ENCODE peak calls at places on chromosomes 7 and 10, in four cellular contexts. L is left colon, E is cardiac septum, O is neural progenitor cell. W is an unnamed sample.

GRCh38 chr7:72539702-72540101 is 127.6 kb upstream of the CALN1 start:
- DNase-seq in O (no peak), E (no peak), L (no peak), W (no peak)

GRCh38 chr10:11225935-11226334 is 208.3 kb downstream of the CELF2 start:
- DNase-seq in E (no peak), L (peak; percentile 58), O (no peak), W (no peak)

GRCh38 chr10:105024184-105024583 is 383.1 kb downstream of the SORCS3 start:
- DNase-seq in E (no peak), L (no peak), O (peak; percentile 18), W (no peak)

GRCh38 chr7:7772385-7772784 is 54.0 kb upstream of the RPA3 start:
- DNase-seq in L (no peak), E (no peak), O (no peak), W (no peak)

GRCh38 chr7:159067870-159068787 is 76.5 kb downstream of the VIPR2 start:
- DNase-seq in E (peak; percentile 79), O (no peak), L (peak; percentile 28), W (peak; percentile 69)

GRCh38 chr10:33459597-33459996 is 125.1 kb upstream of the NRP1 start:
- DNase-seq in E (no peak), L (no peak), O (no peak), W (no peak)

GRCh38 chr10:44193567-44194220 is 191.2 kb downstream of the CXCL12 start:
- DNase-seq in L (no peak), E (no peak), O (no peak), W (no peak)

GRCh38 chr10:123998197-123999141 is 94.9 kb downstream of the CHST15 start:
- DNase-seq in E (no peak), O (no peak), L (no peak), W (peak; percentile 71)

GRCh38 chr10:66964946-66965345 is 39.1 kb downstream of the LRRTM3 start:
- DNase-seq in O (peak; percentile 35), E (no peak), L (no peak), W (no peak)

GRCh38 chr10:76119515-76119914 is 688.1 kb downstream of the LRMDA start:
- DNase-seq in O (no peak), L (no peak), E (no peak), W (no peak)

GRCh38 chr10:125117941-125118630 is 42.3 kb downstream of the CTBP2 start:
- DNase-seq in O (no peak), L (peak; percentile 55), E (no peak), W (no peak)

GRCh38 chr10:12372846-12373245 is 23.5 kb downstream of the CAMK1D start:
- DNase-seq in O (no peak), L (no peak), E (peak; percentile 9), W (no peak)

W was measured in osteoblast.